ENCODE peak calls at places on chromosome 21, in six cellular contexts. W is heart left ventricle, C is fibroblast of the aortic adventitia, O is GM12865, B is AG09319, I is BJ. M is an unnamed sample.

GRCh38 chr21:33703750-33704606 is 61.7 kb downstream of the ITSN1 start:
- DNase-seq in C (no peak), W (no peak), B (no peak), O (no peak), I (no peak), M (no peak)

GRCh38 chr21:34726627-34727337 is 58.0 kb downstream of the CLIC6 start:
- DNase-seq in B (no peak), W (no peak), C (no peak), O (no peak), I (no peak), M (peak)

GRCh38 chr21:45109831-45110492 is 35.6 kb downstream of the ADARB1 start:
- DNase-seq in O (peak), C (no peak), W (no peak), B (peak), I (no peak), M (no peak)

GRCh38 chr21:38806153-38806941 is 618 bp downstream of the ETS2 start:
- DNase-seq in C (no peak), I (no peak), O (peak), B (no peak), W (peak), M (no peak)

GRCh38 chr21:45620201-45620600 is 23.3 kb upstream of the PCBP3 start:
- DNase-seq in O (no peak), B (no peak), I (no peak), C (no peak), W (no peak), M (no peak)

GRCh38 chr21:46554431-46555224 is 50.3 kb downstream of the S100B start:
- DNase-seq in C (no peak), O (no peak), B (no peak), W (no peak), I (no peak), M (no peak)

GRCh38 chr21:31644648-31645047 is 14.8 kb upstream of the SOD1 start:
- DNase-seq in C (no peak), B (no peak), O (no peak), W (no peak), I (no peak), M (no peak)

GRCh38 chr21:44566403-44566802 is 7.1 kb upstream of the KRTAP10-4 start:
- DNase-seq in C (no peak), I (no peak), W (no peak), O (no peak), B (no peak), M (no peak)

GRCh38 chr21:46667735-46668380 is 32.4 kb downstream of the PRMT2 start:
- DNase-seq in B (no peak), O (peak), C (peak), W (no peak), I (no peak), M (no peak)

GRCh38 chr21:37220433-37220980 is 46.6 kb downstream of the VPS26C start:
- DNase-seq in W (no peak), I (no peak), O (no peak), C (peak), B (no peak), M (peak)
- TF ChIP-seq CTCF in W (peak), I (peak), O (peak), C (peak), B (peak), M (peak)

GRCh38 chr21:36719614-36720013 is 20.7 kb downstream of the SIM2 start:
- DNase-seq in W (no peak), O (no peak), C (no peak), I (no peak), B (no peak), M (no peak)
- TF ChIP-seq CTCF in W (no peak), O (no peak), C (no peak), I (no peak), B (no peak), M (no peak)

DNA sequence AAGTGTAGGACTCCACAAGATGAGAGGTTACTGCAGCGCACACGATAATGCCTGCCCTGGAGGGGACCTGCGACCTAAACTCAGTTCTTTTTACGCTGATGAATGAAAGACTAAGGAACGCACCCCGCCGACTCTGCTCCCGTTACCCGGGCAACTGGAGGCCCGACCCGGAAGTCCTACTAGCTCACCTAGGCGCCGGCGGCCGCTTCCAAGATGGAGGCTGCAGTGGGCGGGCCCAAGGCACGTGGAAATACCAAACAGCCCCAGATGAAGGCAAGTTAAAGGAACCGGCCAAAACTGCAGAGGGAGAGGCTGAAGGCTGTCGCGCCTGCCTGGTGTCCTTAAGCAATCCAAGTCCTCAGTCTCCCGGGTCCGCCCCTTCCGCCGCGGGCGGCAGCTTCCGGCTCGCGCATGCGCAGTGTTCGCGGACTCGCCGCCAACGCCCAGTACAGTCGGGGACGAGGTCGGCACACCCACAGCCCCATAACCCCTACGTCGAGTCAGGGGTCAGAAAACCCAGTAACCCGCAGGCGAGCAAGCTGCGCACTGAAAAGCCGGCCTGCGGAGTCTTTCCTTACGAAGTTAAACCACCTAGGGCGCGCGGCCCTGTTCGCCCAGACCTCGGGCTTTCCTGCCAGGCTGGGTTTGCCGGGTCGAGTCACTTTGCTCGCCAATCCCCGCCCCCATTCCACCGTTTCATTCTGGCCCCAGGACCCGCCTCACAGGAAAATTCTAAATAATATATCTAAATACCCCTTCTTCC is at the start of gene SETD4:
- DNase-seq in W (peak), I (peak), B (peak), C (peak), O (peak), M (peak)
- TF ChIP-seq CTCF in W (no peak), I (no peak), B (no peak), C (no peak), O (no peak), M (no peak)

GRCh38 chr21:28906841-28907240 is 85.8 kb downstream of the LTN1 start:
- DNase-seq in W (no peak), C (no peak), O (no peak), B (no peak), I (no peak), M (no peak)
- TF ChIP-seq CTCF in W (no peak), C (no peak), O (no peak), B (no peak), I (no peak), M (no peak)

M was measured in HFFc6.